ENCODE peak calls at places on chromosomes 13 and 19, in four cellular contexts. E is A549; J is activated naive CD8-positive, alpha-beta T cell treated with anti-CD3 and anti-CD28 coated beads, Interleukin-2, amount 50 U/mL, for 16 hours; S is T-helper 17 cell. Q is an unnamed sample.

GRCh38 chr19:35151273-35152065 is 3.1 kb upstream of the FXYD5 start:
- DNase-seq in J (no peak), E (no peak), S (no peak), Q (no peak)

GRCh38 chr13:112588490-112589297 is 741 bp upstream of the TUBGCP3 start:
- DNase-seq in S (no peak), E (no peak), J (no peak), Q (no peak)

GRCh38 chr13:48654511-48654910 is 782 bp downstream of the CYSLTR2 start:
- DNase-seq in S (no peak), J (no peak), E (no peak), Q (no peak)

GRCh38 chr13:19185086-19185864 is 3.7 kb upstream of the TUBA3C start:
- DNase-seq in E (no peak), S (no peak), J (no peak), Q (no peak)

GRCh38 chr13:41065098-41065497 is 3.8 kb downstream of the WBP4 start:
- DNase-seq in E (no peak), S (no peak), J (no peak), Q (no peak)

GRCh38 chr19:6023085-6023682 is 45.2 kb upstream of the RANBP3 start:
- DNase-seq in J (no peak), S (no peak), E (no peak), Q (peak; percentile 57)

GRCh38 chr13:21898990-21899389 is 228.1 kb downstream of the FGF9 start:
- DNase-seq in J (no peak), S (no peak), E (no peak), Q (no peak)

GRCh38 chr13:102970542-102970941 is 95.7 kb downstream of the SLC10A2 start:
- DNase-seq in J (no peak), E (no peak), S (no peak), Q (no peak)

GRCh38 chr19:30784850-30785459 is 412.8 kb downstream of the ZNF536 start:
- DNase-seq in S (peak; percentile 29), E (peak; percentile 51), J (no peak), Q (no peak)

GRCh38 chr13:47796816-47797215 is 204.3 kb downstream of the SUCLA2 start:
- DNase-seq in S (no peak), E (no peak), J (no peak), Q (no peak)

GRCh38 chr19:11530432-11530831 is 1.5 kb upstream of the ECSIT start:
- DNase-seq in E (peak; percentile 89), S (no peak), J (no peak), Q (no peak)

GRCh38 chr13:102721800-102722231 is 27.0 kb upstream of the METTL21C start:
- DNase-seq in S (no peak), E (no peak), J (no peak), Q (no peak)